ENCODE peak calls at places on chromosomes 13 and 19, in five cellular contexts. C, N, X, Q and L are unnamed samples.

GRCh38 chr19:38561053-38561606 is 56.6 kb downstream of the MAP4K1 start:
- DNase-seq in C (no peak), N (no peak), X (no peak), Q (no peak), L (no peak)

GRCh38 chr19:54162241-54162805 is 2.8 kb upstream of the LENG1 start:
- DNase-seq in C (peak), N (peak), X (peak), Q (peak), L (no peak)

GRCh38 chr13:41130356-41130755 is 2.2 kb downstream of the KBTBD6 start:
- DNase-seq in C (no peak), N (no peak), X (no peak), Q (no peak), L (no peak)

GRCh38 chr13:59088716-59089115 is 1075.0 kb downstream of the DIAPH3 start:
- DNase-seq in C (peak), N (no peak), X (peak), Q (peak), L (no peak)

GRCh38 chr13:113050856-113051431 is 54.6 kb upstream of the F7 start:
- DNase-seq in C (no peak), N (no peak), X (no peak), Q (no peak), L (no peak)

GRCh38 chr19:52398091-52398461 is 427 bp downstream of the ZNF528 start:
- DNase-seq in C (no peak), N (no peak), X (peak), Q (peak), L (no peak)

GRCh38 chr19:11142528-11143171 is 12.9 kb downstream of the SPC24 start:
- DNase-seq in C (peak), N (peak), X (peak), Q (peak), L (no peak)

GRCh38 chr19:50969413-50969760 is at the start of gene KLK6:
- DNase-seq in C (no peak), N (no peak), X (no peak), Q (no peak), L (no peak)

GRCh38 chr19:31066385-31066784 is 282.9 kb downstream of the TSHZ3 start:
- DNase-seq in C (peak), N (no peak), X (peak), Q (peak), L (peak)

GRCh38 chr19:47280183-47280797 is 5.6 kb downstream of the INAFM1 start:
- DNase-seq in C (no peak), N (no peak), X (no peak), Q (no peak), L (no peak)
- TF ChIP-seq CTCF in C (peak), N (no peak), X (peak), Q (peak), L (peak)

GRCh38 chr13:98050041-98050466 is 92.8 kb upstream of the FARP1 start:
- DNase-seq in C (peak), N (no peak), X (no peak), Q (peak), L (no peak)

GRCh38 chr13:98044301-98044700 is 90.8 kb downstream of the IPO5 start:
- DNase-seq in C (no peak), N (peak), X (no peak), Q (no peak), L (no peak)

GRCh38 chr13:98052412-98052811 is 90.5 kb upstream of the FARP1 start:
- DNase-seq in C (no peak), N (no peak), X (no peak), Q (no peak), L (no peak)

GRCh38 chr13:98048263-98048662 is 94.6 kb upstream of the FARP1 start:
- DNase-seq in C (no peak), N (peak), X (no peak), Q (no peak), L (no peak)
- H3K4me3 ChIP-seq in C (no peak), N (no peak), X (no peak), Q (no peak), L (no peak)

GRCh38 chr13:52737900-52738299 is 1.7 kb downstream of the CNMD start:
- DNase-seq in C (no peak), N (no peak), X (peak), Q (no peak), L (no peak)

GRCh38 chr13:52736891-52737290 is 2.7 kb downstream of the CNMD start:
- DNase-seq in C (no peak), N (no peak), X (no peak), Q (no peak), L (no peak)

GRCh38 chr13:52737451-52737850 is 2.2 kb downstream of the CNMD start:
- DNase-seq in C (no peak), N (no peak), X (no peak), Q (no peak), L (no peak)

GRCh38 chr13:52739468-52740071 is at the start of gene CNMD:
- DNase-seq in C (no peak), N (no peak), X (no peak), Q (no peak), L (no peak)

DNA sequence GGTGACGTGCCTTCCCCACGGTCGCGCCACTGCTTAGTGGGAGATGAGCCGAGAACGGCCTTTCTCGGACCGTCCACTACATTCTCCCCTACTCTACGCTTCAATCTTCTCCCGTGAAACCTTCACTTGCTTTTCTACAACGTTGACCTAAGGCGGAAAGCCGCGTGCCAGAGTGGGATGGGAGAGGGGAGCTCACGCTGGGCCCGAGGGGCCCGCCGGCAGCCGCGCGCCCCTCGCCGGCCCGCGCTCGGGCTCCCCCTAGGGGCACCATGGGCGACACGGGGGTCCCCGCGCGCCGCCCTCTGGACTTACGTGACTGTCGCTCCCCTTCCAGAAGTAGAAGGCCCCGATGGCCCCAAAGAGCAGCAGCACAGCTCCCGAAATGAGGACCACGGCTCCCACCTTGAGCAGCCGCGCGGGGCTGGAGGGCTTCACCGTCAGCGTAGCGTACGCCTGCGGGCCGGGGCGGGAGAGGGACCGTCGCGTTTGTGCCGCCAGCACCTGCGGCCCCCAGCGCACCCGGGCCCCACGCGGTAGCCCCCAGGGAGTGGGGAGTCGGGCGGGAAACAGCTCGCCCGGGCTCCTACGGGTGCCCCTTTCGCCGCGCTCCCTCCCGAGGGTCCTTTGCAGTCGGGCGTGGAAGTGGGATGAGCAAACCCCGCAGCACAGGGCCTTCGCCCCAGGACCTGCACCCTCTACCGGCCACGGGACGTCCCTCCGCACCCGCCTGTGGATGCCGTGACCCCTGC is 727 bp downstream of the CNMD start:
- DNase-seq in C (no peak), N (no peak), X (peak), Q (no peak), L (no peak)
- TF ChIP-seq CTCF in C (peak), N (no peak), X (no peak), Q (peak), L (peak)

GRCh38 chr19:33868821-33869412 is 72.2 kb downstream of the KCTD15 start:
- DNase-seq in C (peak), N (peak), X (peak), Q (no peak), L (no peak)
- H3K4me3 ChIP-seq in C (no peak), N (no peak), X (no peak), Q (peak), L (peak)